ENCODE peak calls at places on chromosomes 5 and 9, in five cellular contexts. E is HCT116, G is K562, U is H1, L is GM12878. F is an unnamed sample.
A peak's percentile ranks its signal among the peaks of the same experiment; 100 is the strongest.

GRCh38 chr5:59525957-59526356 is 367.6 kb downstream of the PDE4D start:
- DNase-seq in E (no peak), G (no peak), U (no peak), L (no peak), F (peak; percentile 27)

GRCh38 chr5:149550608-149551226 is 522 bp downstream of the CSNK1A1 start:
- DNase-seq in E (no peak), G (peak; percentile 28), U (no peak), L (no peak), F (no peak)

GRCh38 chr9:88820055-88820454 is 171.2 kb upstream of the S1PR3 start:
- DNase-seq in E (no peak), G (no peak), U (no peak), L (no peak), F (no peak)

GRCh38 chr5:134079748-134080581 is 34.5 kb upstream of the TCF7 start:
- DNase-seq in E (no peak), G (no peak), U (no peak), L (no peak), F (no peak)

GRCh38 chr9:110050925-110051355 is 157.0 kb downstream of the C9orf152 start:
- DNase-seq in E (peak; percentile 48), G (no peak), U (no peak), L (no peak), F (no peak)

GRCh38 chr5:120789918-120790714 is 326.0 kb downstream of the PRR16 start:
- DNase-seq in E (no peak), G (no peak), U (no peak), L (no peak), F (no peak)

GRCh38 chr9:134570151-134570621 is 71.4 kb upstream of the COL5A1 start:
- DNase-seq in E (no peak), G (no peak), U (no peak), L (no peak), F (no peak)

GRCh38 chr9:77975023-77975422 is 56.6 kb downstream of the GNAQ start:
- DNase-seq in E (no peak), G (no peak), U (no peak), L (no peak), F (no peak)

GRCh38 chr9:91159664-91160121 is 202.0 kb downstream of the AUH start:
- DNase-seq in E (no peak), G (no peak), U (no peak), L (no peak), F (no peak)

GRCh38 chr5:43839218-43839617 is 236.2 kb downstream of the NNT start:
- DNase-seq in E (no peak), G (no peak), U (no peak), L (no peak), F (no peak)

GRCh38 chr5:4098226-4098625 is 502.6 kb downstream of the IRX1 start:
- DNase-seq in E (no peak), G (no peak), U (no peak), L (no peak), F (no peak)

GRCh38 chr5:17802256-17802655 is 168.0 kb downstream of the TAF11L14 start:
- DNase-seq in E (no peak), G (no peak), U (no peak), L (no peak), F (no peak)

GRCh38 chr9:2729003-2729402 is 11.7 kb downstream of the KCNV2 start:
- DNase-seq in E (no peak), G (no peak), U (no peak), L (no peak), F (no peak)

GRCh38 chr5:110751902-110752762 is 13.3 kb downstream of the SLC25A46 start:
- DNase-seq in E (no peak), G (no peak), U (no peak), L (peak; percentile 96), F (no peak)

GRCh38 chr5:172274951-172275753 is 8.4 kb downstream of the UBTD2 start:
- DNase-seq in E (no peak), G (no peak), U (no peak), L (peak; percentile 55), F (no peak)

GRCh38 chr5:87190687-87191086 is 77.0 kb upstream of the RASA1 start:
- DNase-seq in E (no peak), G (no peak), U (no peak), L (no peak), F (no peak)

GRCh38 chr9:134724231-134724911 is 82.8 kb downstream of the COL5A1 start:
- DNase-seq in E (no peak), G (no peak), U (no peak), L (no peak), F (no peak)

GRCh38 chr5:133877351-133878235 is 90.8 kb downstream of the C5orf15 start:
- DNase-seq in E (no peak), G (no peak), U (peak; percentile 21), L (no peak), F (no peak)

GRCh38 chr9:134571946-134572914 is 69.4 kb upstream of the COL5A1 start:
- DNase-seq in E (no peak), G (no peak), U (no peak), L (no peak), F (no peak)

GRCh38 chr9:16143947-16144890 is 591.4 kb downstream of the CCDC171 start:
- DNase-seq in E (no peak), G (no peak), U (no peak), L (no peak), F (no peak)

GRCh38 chr9:87656485-87656884 is 69.4 kb upstream of the CTSL start:
- DNase-seq in E (no peak), G (no peak), U (no peak), L (no peak), F (no peak)

GRCh38 chr9:123073991-123074422 is 40.5 kb downstream of the GPR21 start:
- DNase-seq in E (no peak), G (no peak), U (no peak), L (no peak), F (no peak)

GRCh38 chr9:35110327-35110758 is 5.3 kb downstream of the ATOSB start:
- DNase-seq in E (no peak), G (no peak), U (no peak), L (no peak), F (no peak)

GRCh38 chr5:172107606-172108005 is 80.4 kb downstream of the STK10 start:
- DNase-seq in E (no peak), G (no peak), U (no peak), L (no peak), F (no peak)

GRCh38 chr9:21967707-21968106 is 26.5 kb downstream of the CDKN2A start:
- DNase-seq in E (no peak), G (no peak), U (no peak), L (no peak), F (no peak)

GRCh38 chr5:149381986-149382338 is 2.9 kb upstream of the IL17B start:
- DNase-seq in E (peak; percentile 33), G (peak; percentile 84), U (peak; percentile 56), L (no peak), F (peak; percentile 52)

GRCh38 chr5:116237917-116238502 is 153.2 kb downstream of the COMMD10 start:
- DNase-seq in E (peak; percentile 4), G (peak; percentile 8), U (no peak), L (no peak), F (no peak)

GRCh38 chr9:114372971-114373591 is 14.7 kb downstream of the AKNA start:
- DNase-seq in E (no peak), G (no peak), U (no peak), L (peak; percentile 93), F (no peak)
- TF ChIP-seq SRF in E (no peak), G (no peak), U (no peak), L (no peak), F (no peak)

DNA sequence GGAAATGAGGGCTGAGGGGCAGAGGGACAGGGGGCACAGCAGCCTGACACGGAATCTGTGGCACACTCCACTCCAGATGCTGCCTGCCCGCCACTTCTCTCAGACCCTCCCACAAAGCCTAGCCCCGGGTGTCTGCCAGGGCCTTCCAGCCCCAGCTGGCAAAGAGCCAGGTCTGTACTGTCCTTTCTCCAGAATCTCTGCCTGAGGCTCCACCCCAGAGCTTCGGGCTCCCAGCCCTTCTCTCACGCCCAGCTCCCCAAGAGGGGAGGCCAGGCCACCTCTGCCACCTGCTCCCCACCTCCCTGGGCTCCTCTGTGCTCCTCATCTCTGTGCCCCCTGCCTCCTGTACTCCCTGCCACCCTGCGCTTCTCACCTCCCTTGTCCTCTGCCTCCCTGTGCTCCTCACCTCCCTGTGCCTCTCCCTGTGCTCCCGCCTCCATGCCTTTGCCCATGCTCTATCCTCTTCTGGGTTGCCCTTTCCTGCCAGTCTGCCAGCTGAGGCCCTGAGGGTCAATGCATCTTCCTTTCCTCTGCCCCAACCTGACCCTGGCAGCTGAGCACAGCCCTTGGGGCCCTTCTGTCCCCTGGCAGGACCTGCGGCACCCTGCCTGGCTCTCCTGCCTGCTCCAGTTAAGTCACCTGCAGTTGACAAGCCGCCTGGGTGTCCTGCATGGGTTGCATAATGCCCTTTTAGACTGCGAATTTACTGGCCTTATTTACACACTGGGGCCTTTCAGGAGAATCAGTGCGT is 36.4 kb downstream of the RASGEF1C start:
- DNase-seq in E (no peak), G (peak; percentile 27), U (no peak), L (no peak), F (peak; percentile 73)
- TF ChIP-seq SRF in E (no peak), G (no peak), U (no peak), L (no peak), F (no peak)

DNA sequence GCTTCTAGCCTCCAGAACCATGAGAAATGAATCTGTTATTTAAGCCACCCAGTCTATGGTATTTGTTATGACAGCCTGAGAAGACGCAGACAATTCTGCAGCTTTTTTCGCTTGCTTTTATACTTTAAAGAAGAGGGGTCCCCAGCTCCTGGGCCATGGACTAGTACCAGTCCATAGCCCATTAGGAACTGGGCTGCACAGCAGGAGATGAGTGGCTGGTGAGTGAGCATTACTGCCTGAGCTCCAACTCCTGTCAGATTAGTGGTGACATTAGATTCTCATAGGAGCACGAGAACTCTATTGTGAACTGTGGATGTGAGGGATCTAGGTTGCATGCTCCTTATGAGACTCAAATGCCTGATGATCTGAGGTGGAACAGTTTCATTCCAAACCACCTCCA is 151.7 kb downstream of the PTTG1 start:
- DNase-seq in E (no peak), G (no peak), U (no peak), L (no peak), F (no peak)
- TF ChIP-seq SRF in E (no peak), G (no peak), U (no peak), L (no peak), F (no peak)

GRCh38 chr5:141850786-141851185 is 27.4 kb downstream of the PCDH1 start:
- DNase-seq in E (no peak), G (peak; percentile 59), U (no peak), L (no peak), F (no peak)

GRCh38 chr5:141850183-141850768 is 27.9 kb downstream of the PCDH1 start:
- DNase-seq in E (no peak), G (peak; percentile 61), U (no peak), L (no peak), F (no peak)

GRCh38 chr5:141851195-141851874 is 26.9 kb downstream of the PCDH1 start:
- DNase-seq in E (no peak), G (no peak), U (no peak), L (no peak), F (no peak)

GRCh38 chr5:141849371-141850182 is 28.6 kb downstream of the PCDH1 start:
- DNase-seq in E (no peak), G (peak; percentile 93), U (peak; percentile 58), L (no peak), F (peak; percentile 31)

GRCh38 chr5:141848771-141849370 is 29.3 kb downstream of the PCDH1 start:
- DNase-seq in E (no peak), G (peak; percentile 74), U (peak; percentile 83), L (no peak), F (peak; percentile 71)
- TF ChIP-seq SRF in E (no peak), G (no peak), U (no peak), L (no peak), F (no peak)

GRCh38 chr5:107542428-107542827 is 128.3 kb downstream of the EFNA5 start:
- DNase-seq in E (peak; percentile 54), G (no peak), U (no peak), L (peak; percentile 52), F (peak; percentile 61)
- TF ChIP-seq SRF in E (peak; percentile 19), G (no peak), U (no peak), L (no peak), F (no peak)